ENCODE peak calls at places on chromosomes 3 and 15, in ten cellular contexts. U, L, I, D, V, T, M, B, G and K are unnamed samples.

GRCh38 chr15:63263519-63263918 is 13.9 kb upstream of the APH1B start:
- DNase-seq in D (no peak), L (no peak), T (no peak), B (no peak), V (no peak), U (no peak), G (no peak), M (no peak), I (no peak), K (no peak)

GRCh38 chr3:37129871-37130270 is 44.5 kb downstream of the LRRFIP2 start:
- DNase-seq in D (no peak), L (no peak), G (no peak), I (no peak), B (no peak), V (no peak), U (no peak), T (no peak), M (no peak), K (no peak)

GRCh38 chr3:190024912-190025311 is 95.8 kb downstream of the P3H2 start:
- DNase-seq in G (no peak), L (no peak), U (no peak), I (peak; percentile 72), V (no peak), D (no peak), T (no peak), B (no peak), M (no peak), K (no peak)

GRCh38 chr3:181330257-181330656 is 340.7 kb upstream of the DNAJC19 start:
- DNase-seq in M (no peak), I (no peak), B (no peak), D (no peak), U (no peak), T (no peak), G (no peak), V (no peak), L (no peak), K (no peak)

GRCh38 chr15:68314563-68314962 is 37.0 kb downstream of the FEM1B start:
- DNase-seq in D (peak; percentile 40), V (peak; percentile 66), T (no peak), G (peak; percentile 28), L (peak; percentile 13), B (no peak), U (no peak), M (peak; percentile 53), I (peak; percentile 86), K (peak; percentile 69)

GRCh38 chr15:94412979-94413741 is 181.8 kb downstream of the MCTP2 start:
- DNase-seq in T (no peak), M (no peak), V (no peak), G (no peak), L (no peak), I (peak; percentile 59), B (no peak), U (no peak), D (no peak), K (no peak)

GRCh38 chr15:100759116-100759515 is 120.5 kb upstream of the ALDH1A3 start:
- DNase-seq in M (no peak), B (no peak), V (no peak), D (no peak), L (no peak), G (no peak), I (peak; percentile 55), U (no peak), T (no peak), K (no peak)

GRCh38 chr3:88469216-88469615 is 319.5 kb downstream of the C3orf38 start:
- DNase-seq in U (no peak), L (no peak), G (no peak), I (no peak), V (no peak), B (no peak), M (no peak), T (no peak), D (no peak), K (no peak)

GRCh38 chr15:99401971-99402732 is 150.9 kb downstream of the LRRC28 start:
- DNase-seq in T (no peak), G (no peak), U (no peak), V (no peak), L (no peak), B (no peak), M (no peak), I (peak; percentile 43), D (no peak), K (no peak)

GRCh38 chr15:68354923-68355322 is 77.0 kb downstream of the ITGA11 start:
- DNase-seq in G (no peak), B (no peak), D (peak; percentile 66), U (no peak), V (no peak), L (no peak), M (no peak), T (no peak), I (peak; percentile 92), K (no peak)

GRCh38 chr3:70053293-70053692 is 53.8 kb downstream of the SAMMSON start:
- DNase-seq in T (no peak), B (no peak), M (no peak), G (no peak), I (peak; percentile 66), D (no peak), V (no peak), L (no peak), U (no peak), K (no peak)

GRCh38 chr3:41317718-41318117 is 118.4 kb downstream of the CTNNB1 start:
- DNase-seq in U (no peak), V (no peak), T (no peak), L (no peak), B (no peak), D (no peak), I (peak; percentile 45), M (no peak), G (no peak), K (no peak)

GRCh38 chr3:192889694-192890093 is 28.0 kb downstream of the MB21D2 start:
- DNase-seq in V (no peak), L (no peak), U (no peak), M (no peak), B (no peak), T (no peak), I (no peak), D (no peak), G (no peak), K (no peak)

GRCh38 chr3:53193466-53194217 is 32.6 kb downstream of the PRKCD start:
- DNase-seq in U (no peak), V (peak; percentile 82), D (peak; percentile 27), B (no peak), I (peak; percentile 30), M (peak; percentile 46), G (no peak), L (no peak), T (no peak), K (no peak)

GRCh38 chr15:101362986-101363566 is 68.0 kb upstream of the SNRPA1 start:
- DNase-seq in M (no peak), D (no peak), G (no peak), B (no peak), U (no peak), T (no peak), I (no peak), V (peak; percentile 23), L (no peak), K (no peak)

DNA sequence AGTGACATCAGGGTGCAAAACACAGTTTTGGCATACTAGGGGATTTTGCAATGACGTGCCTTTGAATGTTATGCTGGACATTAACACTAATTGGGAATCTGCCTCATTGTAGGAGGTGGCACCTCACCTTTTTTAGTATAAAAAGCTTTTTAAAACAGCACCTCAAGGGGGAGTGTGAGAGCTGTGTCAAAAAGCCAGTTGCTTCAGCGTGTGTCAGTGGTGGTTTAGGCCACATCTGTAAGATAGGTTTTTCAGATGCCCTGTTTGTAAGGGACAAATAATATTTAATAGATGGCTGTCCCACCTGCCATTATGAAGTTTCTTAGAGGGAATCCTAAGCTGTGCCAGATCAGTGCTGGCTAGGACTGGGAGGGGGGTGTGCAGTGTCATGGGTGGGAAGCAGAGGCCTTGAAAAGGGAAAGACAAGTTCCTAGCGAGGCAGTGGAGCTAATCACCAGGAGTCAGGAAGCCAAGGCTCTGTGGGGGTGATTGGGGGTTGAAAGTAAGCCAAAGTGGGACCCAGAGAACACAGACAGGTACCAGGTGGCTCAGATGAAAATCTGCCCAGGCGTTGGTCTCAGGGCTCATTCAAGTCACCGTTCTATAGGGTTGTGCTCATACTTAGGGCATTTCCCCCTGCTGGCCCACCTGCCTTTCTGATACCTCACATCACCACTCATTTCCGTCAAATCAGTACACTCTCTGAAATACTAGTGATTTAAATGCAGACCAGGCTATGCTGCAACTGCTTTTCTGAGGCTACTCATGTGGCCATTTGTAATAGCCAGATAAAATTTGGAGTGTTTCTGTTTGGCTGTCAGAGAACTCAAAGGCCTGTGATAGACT is 120.5 kb downstream of the BBX start:
- DNase-seq in L (no peak), G (no peak), U (no peak), D (no peak), M (no peak), V (no peak), T (no peak), B (no peak), I (peak; percentile 37), K (no peak)
- TF ChIP-seq CTCF in L (peak; percentile 61), G (no peak), U (peak; percentile 20), D (no peak), M (peak; percentile 7), V (no peak), T (no peak), B (no peak), I (peak; percentile 52), K (peak; percentile 20)

GRCh38 chr3:66196633-66197032 is 24.2 kb upstream of the SLC25A26 start:
- DNase-seq in V (no peak), T (no peak), G (no peak), D (no peak), M (no peak), L (no peak), B (no peak), I (no peak), U (no peak), K (no peak)
- TF ChIP-seq CTCF in V (peak; percentile 20), T (no peak), G (peak; percentile 14), D (no peak), M (peak; percentile 38), L (peak; percentile 55), B (no peak), I (peak; percentile 38), U (peak; percentile 61), K (peak; percentile 52)

DNA sequence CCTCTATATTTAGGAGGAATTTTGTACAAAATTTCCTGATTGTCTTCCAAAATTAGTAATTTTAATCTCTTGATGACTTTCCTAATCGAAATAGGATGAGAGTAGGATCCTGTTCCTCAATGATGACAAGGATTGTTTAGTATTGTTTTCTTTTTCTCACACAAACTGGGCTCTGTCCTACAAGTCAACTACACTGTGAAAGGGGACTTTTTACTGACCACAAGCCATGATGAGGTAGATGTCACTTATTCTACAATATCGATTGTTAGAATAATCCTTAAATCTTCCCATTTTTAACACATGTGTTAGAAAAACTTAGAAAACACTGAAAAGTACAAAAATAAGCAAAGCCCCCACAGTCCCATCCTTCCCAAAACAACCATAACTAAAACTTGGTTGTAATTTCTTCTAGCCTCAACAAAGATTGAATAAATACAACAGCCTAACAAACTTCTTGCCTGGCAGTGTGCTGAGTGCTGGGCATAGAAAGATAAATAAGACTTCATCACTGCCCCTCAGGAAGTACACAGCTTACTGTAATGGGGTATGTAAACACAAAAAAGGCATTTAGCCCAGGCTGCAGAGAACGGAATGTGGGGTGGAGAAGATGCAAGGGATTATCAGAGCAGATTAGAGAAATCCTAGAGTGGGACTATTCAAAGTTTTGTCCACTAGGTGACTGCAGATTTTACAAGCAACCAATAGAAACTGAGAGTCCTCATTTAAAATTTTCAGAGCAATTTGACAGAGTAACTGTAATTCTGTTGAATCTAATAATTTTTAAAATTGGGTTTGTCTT is 35.6 kb upstream of the TSC22D2 start:
- DNase-seq in I (peak; percentile 43), G (no peak), D (no peak), V (no peak), B (no peak), T (no peak), L (no peak), M (no peak), U (no peak), K (no peak)
- TF ChIP-seq CTCF in I (peak; percentile 40), G (no peak), D (no peak), V (no peak), B (no peak), T (no peak), L (peak; percentile 56), M (peak; percentile 26), U (peak; percentile 48), K (peak; percentile 45)

GRCh38 chr3:1987983-1988382 is 110.7 kb upstream of the CNTN4 start:
- DNase-seq in U (no peak), T (no peak), L (no peak), G (peak; percentile 17), B (no peak), M (no peak), I (peak; percentile 1), D (no peak), V (no peak), K (no peak)
- TF ChIP-seq CTCF in U (peak; percentile 53), T (no peak), L (peak; percentile 60), G (peak; percentile 21), B (no peak), M (peak; percentile 26), I (peak; percentile 17), D (no peak), V (no peak), K (peak; percentile 53)